ENCODE peak calls at places on chromosomes 3 and 15, in four cellular contexts. C is H1, W is K562, P is HepG2. H is an unnamed sample.

GRCh38 chr15:37093480-37094410 is 6.6 kb downstream of the MEIS2 start:
- DNase-seq in P (no peak), C (no peak), W (no peak), H (no peak)

GRCh38 chr3:81726132-81726531 is 35.3 kb downstream of the GBE1 start:
- DNase-seq in W (no peak), P (no peak), C (no peak), H (no peak)

GRCh38 chr3:12339701-12340480 is 51.0 kb downstream of the PPARG start:
- DNase-seq in W (no peak), C (no peak), P (no peak), H (no peak)

GRCh38 chr15:66944121-66944520 is 121.3 kb upstream of the SMAD3 start:
- DNase-seq in W (no peak), P (no peak), C (no peak), H (no peak)

GRCh38 chr15:47673343-47673761 is 44.0 kb upstream of the SEMA6D start:
- DNase-seq in P (no peak), C (no peak), W (no peak), H (no peak)

GRCh38 chr15:69096197-69096596 is 64.2 kb upstream of the GLCE start:
- DNase-seq in P (no peak), W (no peak), C (no peak), H (no peak)

GRCh38 chr3:28544236-28544635 is 195.6 kb upstream of the AZI2 start:
- DNase-seq in C (no peak), W (no peak), P (no peak), H (no peak)

GRCh38 chr15:96345560-96346389 is 15.3 kb downstream of the NR2F2 start:
- DNase-seq in W (no peak), C (no peak), P (peak), H (peak)

GRCh38 chr3:54917172-54917571 is 10.7 kb downstream of the LRTM1 start:
- DNase-seq in C (no peak), W (no peak), P (no peak), H (no peak)

GRCh38 chr3:52120576-52121458 is 33.4 kb downstream of the POC1A start:
- DNase-seq in P (no peak), C (no peak), W (no peak), H (no peak)

GRCh38 chr3:101117473-101117872 is 124.3 kb upstream of the ABI3BP start:
- DNase-seq in P (no peak), C (no peak), W (no peak), H (no peak)

GRCh38 chr15:99057697-99058420 is 47.0 kb upstream of the SYNM start:
- DNase-seq in P (no peak), W (no peak), C (no peak), H (no peak)

GRCh38 chr3:148957586-148957985 is 33.8 kb upstream of the GYG1 start:
- DNase-seq in W (peak), C (peak), P (peak), H (no peak)

GRCh38 chr3:137514853-137515252 is 249.3 kb upstream of the SOX14 start:
- DNase-seq in W (no peak), C (no peak), P (no peak), H (no peak)

GRCh38 chr3:65597225-65597951 is 441.3 kb downstream of the MAGI1 start:
- DNase-seq in C (peak), W (no peak), P (no peak), H (no peak)

GRCh38 chr3:108381531-108381930 is 85.2 kb downstream of the HHLA2 start:
- DNase-seq in P (no peak), C (peak), W (no peak), H (no peak)
- TF ChIP-seq RNF2 in P (no peak), C (no peak), W (no peak), H (no peak)

DNA sequence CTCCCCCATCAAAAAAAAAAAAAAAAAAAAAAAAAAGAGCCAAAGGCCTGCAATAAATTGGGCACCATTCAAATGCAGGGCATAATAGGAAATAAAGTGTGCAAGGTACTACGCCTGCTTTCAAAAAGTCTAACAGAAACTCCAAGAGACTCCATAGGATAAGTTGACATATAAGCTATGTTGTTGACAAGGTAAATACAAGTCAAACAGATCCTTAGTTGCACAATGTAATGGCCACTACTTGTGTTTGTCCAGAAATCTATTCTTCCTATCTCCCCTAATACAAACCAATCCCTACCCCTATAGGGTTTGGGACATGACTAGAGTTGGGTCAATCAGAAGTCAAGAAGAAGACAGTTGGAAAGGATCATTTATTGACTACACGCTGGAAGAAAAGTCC is 16.0 kb downstream of the MAP4 start:
- DNase-seq in W (no peak), C (no peak), P (peak), H (no peak)
- TF ChIP-seq RNF2 in W (no peak), C (no peak), P (no peak), H (no peak)

DNA sequence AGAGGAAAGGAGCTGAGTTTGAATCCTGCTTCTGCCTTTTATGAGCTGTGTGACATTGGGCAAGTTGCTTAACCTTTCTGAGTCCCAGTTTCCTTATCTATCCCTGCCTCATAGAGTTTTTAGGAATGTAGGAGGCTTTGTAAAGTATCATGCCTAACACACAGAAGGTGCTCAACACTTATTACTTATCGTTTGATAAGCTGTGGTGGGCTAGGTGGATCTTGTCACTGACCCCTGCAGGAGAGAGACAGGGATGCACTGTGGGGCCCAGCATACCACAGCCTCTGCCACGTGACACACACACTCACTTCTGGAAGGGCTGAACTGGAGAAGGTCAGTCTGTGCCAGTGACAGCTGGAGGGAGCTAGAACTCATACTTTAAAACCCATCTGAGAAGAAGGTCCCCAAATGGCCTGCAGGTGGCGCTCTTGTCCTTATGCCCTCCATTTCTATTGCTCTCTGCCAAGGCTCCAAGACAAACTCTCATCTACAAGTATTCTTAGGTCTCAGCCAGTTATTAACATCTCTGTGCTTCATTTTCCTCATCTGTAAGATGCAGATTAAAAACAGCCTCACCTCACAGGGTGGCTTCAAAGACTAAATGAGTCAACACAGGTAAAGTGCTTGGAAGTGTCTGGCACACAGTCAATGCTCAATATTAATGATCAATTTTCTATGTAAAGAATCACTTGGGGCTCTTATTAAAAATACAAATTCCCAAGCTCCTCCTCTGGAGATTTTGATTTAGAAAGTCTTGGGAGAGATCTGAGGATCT is 57.5 kb upstream of the HACD2 start:
- DNase-seq in W (peak), C (peak), P (peak), H (peak)
- TF ChIP-seq RNF2 in W (no peak), C (no peak), P (no peak), H (no peak)

GRCh38 chr15:60994842-60995495 is 234.1 kb downstream of the RORA start:
- DNase-seq in C (no peak), P (no peak), W (no peak), H (no peak)
- TF ChIP-seq RNF2 in C (no peak), P (no peak), W (no peak), H (no peak)

DNA sequence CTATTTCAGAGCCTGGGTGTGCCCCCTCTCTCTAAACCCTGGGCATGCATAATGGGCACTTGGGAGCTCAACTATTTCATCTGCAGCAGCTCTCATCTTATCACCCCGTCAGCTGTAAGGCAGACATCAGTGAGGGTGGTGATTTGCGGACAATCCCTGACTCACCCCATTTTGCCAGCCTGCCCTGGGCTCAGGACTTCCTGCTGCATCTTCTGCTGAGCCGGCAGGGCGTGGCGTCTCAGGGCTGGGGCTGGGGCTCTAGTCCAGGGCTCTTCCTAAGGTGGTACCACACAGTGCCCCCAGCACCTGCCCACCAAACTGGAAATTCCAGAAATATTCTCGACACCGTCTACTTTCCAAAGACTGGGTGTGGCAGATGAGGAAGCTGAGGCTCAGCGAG is 925 bp upstream of the PSTPIP1 start:
- DNase-seq in P (no peak), W (no peak), C (no peak), H (peak)
- TF ChIP-seq RNF2 in P (no peak), W (no peak), C (no peak), H (no peak)